ENCODE peak calls at places on chromosome 5, in six cellular contexts. One of them, this sample, is unnamed.

GRCh38 chr5:39328731-39329130 is 35.6 kb downstream of the C9 start:
- DNase-seq in psoas muscle: no peak
- DNase-seq in stimulated activated effector memory CD8-positive, alpha-beta T cell treated with anti-CD3 and anti-CD28 coated beads, Interleukin-12 subunit alpha, Interleukin-12 subunit beta, amount 100 ng/mL, for 72 hours: no peak
- DNase-seq in left colon: no peak
- DNase-seq in fibroblast of mammary gland: no peak
- DNase-seq in amygdala: no peak
- DNase-seq in this sample: no peak

GRCh38 chr5:90529939-90530677 is 724 bp upstream of the LYSMD3 start:
- DNase-seq in psoas muscle: peak
- DNase-seq in stimulated activated effector memory CD8-positive, alpha-beta T cell treated with anti-CD3 and anti-CD28 coated beads, Interleukin-12 subunit alpha, Interleukin-12 subunit beta, amount 100 ng/mL, for 72 hours: no peak
- DNase-seq in left colon: peak
- DNase-seq in fibroblast of mammary gland: peak
- DNase-seq in amygdala: peak
- DNase-seq in this sample: peak

GRCh38 chr5:131595088-131596033 is 39.7 kb downstream of the RAPGEF6 start:
- DNase-seq in psoas muscle: no peak
- DNase-seq in stimulated activated effector memory CD8-positive, alpha-beta T cell treated with anti-CD3 and anti-CD28 coated beads, Interleukin-12 subunit alpha, Interleukin-12 subunit beta, amount 100 ng/mL, for 72 hours: no peak
- DNase-seq in left colon: no peak
- DNase-seq in fibroblast of mammary gland: no peak
- DNase-seq in amygdala: no peak
- DNase-seq in this sample: peak

GRCh38 chr5:77101298-77101697 is 14.2 kb upstream of the ZBED3 start:
- DNase-seq in psoas muscle: no peak
- DNase-seq in stimulated activated effector memory CD8-positive, alpha-beta T cell treated with anti-CD3 and anti-CD28 coated beads, Interleukin-12 subunit alpha, Interleukin-12 subunit beta, amount 100 ng/mL, for 72 hours: no peak
- DNase-seq in left colon: no peak
- DNase-seq in fibroblast of mammary gland: peak
- DNase-seq in amygdala: no peak
- DNase-seq in this sample: no peak

GRCh38 chr5:67771791-67772190 is 443.8 kb upstream of the PIK3R1 start:
- DNase-seq in psoas muscle: no peak
- DNase-seq in stimulated activated effector memory CD8-positive, alpha-beta T cell treated with anti-CD3 and anti-CD28 coated beads, Interleukin-12 subunit alpha, Interleukin-12 subunit beta, amount 100 ng/mL, for 72 hours: no peak
- DNase-seq in left colon: no peak
- DNase-seq in fibroblast of mammary gland: no peak
- DNase-seq in amygdala: no peak
- DNase-seq in this sample: no peak

GRCh38 chr5:91670565-91670964 is 287.4 kb upstream of the ARRDC3 start:
- DNase-seq in psoas muscle: no peak
- DNase-seq in stimulated activated effector memory CD8-positive, alpha-beta T cell treated with anti-CD3 and anti-CD28 coated beads, Interleukin-12 subunit alpha, Interleukin-12 subunit beta, amount 100 ng/mL, for 72 hours: no peak
- DNase-seq in left colon: no peak
- DNase-seq in fibroblast of mammary gland: no peak
- DNase-seq in amygdala: no peak
- DNase-seq in this sample: no peak

GRCh38 chr5:172910828-172911627 is 48.2 kb upstream of the RPL26L1 start:
- DNase-seq in psoas muscle: peak
- DNase-seq in stimulated activated effector memory CD8-positive, alpha-beta T cell treated with anti-CD3 and anti-CD28 coated beads, Interleukin-12 subunit alpha, Interleukin-12 subunit beta, amount 100 ng/mL, for 72 hours: no peak
- DNase-seq in left colon: peak
- DNase-seq in fibroblast of mammary gland: peak
- DNase-seq in amygdala: no peak
- DNase-seq in this sample: peak

GRCh38 chr5:124353016-124353415 is 393.4 kb downstream of the ZNF608 start:
- DNase-seq in psoas muscle: no peak
- DNase-seq in stimulated activated effector memory CD8-positive, alpha-beta T cell treated with anti-CD3 and anti-CD28 coated beads, Interleukin-12 subunit alpha, Interleukin-12 subunit beta, amount 100 ng/mL, for 72 hours: no peak
- DNase-seq in left colon: no peak
- DNase-seq in fibroblast of mammary gland: no peak
- DNase-seq in amygdala: no peak
- DNase-seq in this sample: no peak

GRCh38 chr5:109711681-109712080 is 22.0 kb downstream of the MAN2A1 start:
- DNase-seq in psoas muscle: no peak
- DNase-seq in stimulated activated effector memory CD8-positive, alpha-beta T cell treated with anti-CD3 and anti-CD28 coated beads, Interleukin-12 subunit alpha, Interleukin-12 subunit beta, amount 100 ng/mL, for 72 hours: no peak
- DNase-seq in left colon: no peak
- DNase-seq in fibroblast of mammary gland: no peak
- DNase-seq in amygdala: no peak
- DNase-seq in this sample: no peak

GRCh38 chr5:158117467-158118165 is 258.7 kb upstream of the CLINT1 start:
- DNase-seq in psoas muscle: no peak
- DNase-seq in stimulated activated effector memory CD8-positive, alpha-beta T cell treated with anti-CD3 and anti-CD28 coated beads, Interleukin-12 subunit alpha, Interleukin-12 subunit beta, amount 100 ng/mL, for 72 hours: no peak
- DNase-seq in left colon: no peak
- DNase-seq in fibroblast of mammary gland: peak
- DNase-seq in amygdala: no peak
- DNase-seq in this sample: no peak

GRCh38 chr5:1101991-1102713 is 9.7 kb downstream of the SLC12A7 start:
- DNase-seq in psoas muscle: peak
- DNase-seq in stimulated activated effector memory CD8-positive, alpha-beta T cell treated with anti-CD3 and anti-CD28 coated beads, Interleukin-12 subunit alpha, Interleukin-12 subunit beta, amount 100 ng/mL, for 72 hours: no peak
- DNase-seq in left colon: no peak
- DNase-seq in fibroblast of mammary gland: no peak
- DNase-seq in amygdala: no peak
- DNase-seq in this sample: no peak

GRCh38 chr5:136094189-136094912 is 38.3 kb upstream of the SMAD5 start:
- DNase-seq in psoas muscle: no peak
- DNase-seq in stimulated activated effector memory CD8-positive, alpha-beta T cell treated with anti-CD3 and anti-CD28 coated beads, Interleukin-12 subunit alpha, Interleukin-12 subunit beta, amount 100 ng/mL, for 72 hours: no peak
- DNase-seq in left colon: peak
- DNase-seq in fibroblast of mammary gland: no peak
- DNase-seq in amygdala: no peak
- DNase-seq in this sample: no peak

GRCh38 chr5:6365142-6365976 is 13.0 kb downstream of the MED10 start:
- DNase-seq in psoas muscle: no peak
- DNase-seq in stimulated activated effector memory CD8-positive, alpha-beta T cell treated with anti-CD3 and anti-CD28 coated beads, Interleukin-12 subunit alpha, Interleukin-12 subunit beta, amount 100 ng/mL, for 72 hours: no peak
- DNase-seq in left colon: no peak
- DNase-seq in fibroblast of mammary gland: peak
- DNase-seq in amygdala: no peak
- DNase-seq in this sample: no peak

GRCh38 chr5:73299665-73300435 is 126.9 kb downstream of the TMEM174 start:
- DNase-seq in psoas muscle: no peak
- DNase-seq in stimulated activated effector memory CD8-positive, alpha-beta T cell treated with anti-CD3 and anti-CD28 coated beads, Interleukin-12 subunit alpha, Interleukin-12 subunit beta, amount 100 ng/mL, for 72 hours: no peak
- DNase-seq in left colon: no peak
- DNase-seq in fibroblast of mammary gland: no peak
- DNase-seq in amygdala: no peak
- DNase-seq in this sample: no peak